ENCODE peak calls at places on chromosomes 4 and X, in ten cellular contexts. I is naive thymus-derived CD4-positive, alpha-beta T cell; F is activated naive CD8-positive, alpha-beta T cell treated with anti-CD3 and anti-CD28 coated beads, Interleukin-2, amount 50 U/mL, for 24 hours; A is gastrocnemius medialis; K is naive B cell; H is left colon; M is T-helper 17 cell; E is right cardiac atrium; V is activated CD8-positive, alpha-beta T cell treated with anti-CD3 and anti-CD28 coated beads for 36 hours; C is stimulated activated naive CD8-positive, alpha-beta T cell treated with anti-CD3 and anti-CD28 coated beads, Interleukin-15, amount 100 ng/mL, for 72 hours. Y is an unnamed sample.

GRCh38 chr4:162461952-162462351 is 298.2 kb upstream of the FSTL5 start:
- ATAC-seq in I (no peak), F (no peak), A (no peak), K (no peak), H (peak), M (no peak), E (no peak), V (no peak), C (no peak), Y (no peak)

GRCh38 chr4:186886759-186887158 is 163.1 kb upstream of the FAT1 start:
- ATAC-seq in I (no peak), F (no peak), A (no peak), K (no peak), H (no peak), M (no peak), E (no peak), V (no peak), C (no peak), Y (no peak)

GRCh38 chr4:55183926-55184599 is 58.7 kb upstream of the KDR start:
- ATAC-seq in I (no peak), F (no peak), A (peak), K (no peak), H (no peak), M (no peak), E (peak), V (no peak), C (peak), Y (no peak)

GRCh38 chr4:187059895-187060294 is 336.2 kb upstream of the FAT1 start:
- ATAC-seq in I (no peak), F (no peak), A (no peak), K (no peak), H (no peak), M (no peak), E (no peak), V (no peak), C (no peak), Y (no peak)

GRCh38 chrX:6701085-6701484 is 166.2 kb upstream of the VCX3A start:
- ATAC-seq in I (no peak), F (no peak), A (no peak), K (no peak), H (no peak), M (no peak), E (no peak), V (no peak), C (no peak), Y (no peak)

GRCh38 chrX:108439961-108440696 is 491 bp downstream of the COL4A5 start:
- ATAC-seq in I (no peak), F (no peak), A (peak), K (no peak), H (peak), M (no peak), E (peak), V (no peak), C (no peak), Y (no peak)

GRCh38 chrX:132532955-132533354 is 44.1 kb upstream of the MBNL3 start:
- ATAC-seq in I (no peak), F (no peak), A (no peak), K (no peak), H (no peak), M (no peak), E (no peak), V (no peak), C (no peak), Y (no peak)

GRCh38 chrX:41351923-41352322 is 18.0 kb downstream of the DDX3X start:
- ATAC-seq in I (peak), F (no peak), A (no peak), K (no peak), H (peak), M (peak), E (no peak), V (no peak), C (no peak), Y (no peak)

GRCh38 chr4:154559931-154560801 is 2.6 kb upstream of the FGB start:
- ATAC-seq in I (no peak), F (no peak), A (no peak), K (no peak), H (peak), M (no peak), E (no peak), V (no peak), C (no peak), Y (no peak)

GRCh38 chr4:114311745-114312144 is 286.9 kb upstream of the UGT8 start:
- ATAC-seq in I (no peak), F (no peak), A (no peak), K (no peak), H (no peak), M (no peak), E (no peak), V (no peak), C (no peak), Y (no peak)

GRCh38 chr4:155011163-155011825 is 197.1 kb upstream of the NPY2R start:
- ATAC-seq in I (no peak), F (no peak), A (no peak), K (no peak), H (no peak), M (no peak), E (no peak), V (no peak), C (no peak), Y (no peak)

GRCh38 chrX:96407043-96407442 is 277.6 kb upstream of the DIAPH2 start:
- ATAC-seq in I (no peak), F (no peak), A (no peak), K (no peak), H (peak), M (no peak), E (peak), V (no peak), C (no peak), Y (no peak)

GRCh38 chr4:169439244-169439643 is 168.5 kb upstream of the SH3RF1 start:
- ATAC-seq in I (no peak), F (no peak), A (no peak), K (no peak), H (peak), M (no peak), E (peak), V (no peak), C (no peak), Y (no peak)

GRCh38 chr4:22707390-22707789 is 14.7 kb downstream of the GBA3 start:
- ATAC-seq in I (no peak), F (no peak), A (no peak), K (no peak), H (no peak), M (no peak), E (no peak), V (no peak), C (no peak), Y (no peak)

GRCh38 chr4:112279025-112279881 is 6.5 kb downstream of the TIFA start:
- ATAC-seq in I (peak), F (no peak), A (peak), K (peak), H (peak), M (peak), E (peak), V (no peak), C (no peak), Y (no peak)

GRCh38 chr4:177196615-177197014 is 113.1 kb upstream of the NEIL3 start:
- ATAC-seq in I (no peak), F (no peak), A (no peak), K (no peak), H (no peak), M (no peak), E (no peak), V (no peak), C (no peak), Y (no peak)

GRCh38 chrX:73868916-73869315 is 305.9 kb downstream of the CHIC1 start:
- ATAC-seq in I (no peak), F (no peak), A (no peak), K (no peak), H (no peak), M (no peak), E (no peak), V (no peak), C (no peak), Y (no peak)

GRCh38 chr4:11914406-11914805 is 485.7 kb upstream of the HS3ST1 start:
- ATAC-seq in I (no peak), F (no peak), A (no peak), K (no peak), H (no peak), M (no peak), E (peak), V (no peak), C (no peak), Y (no peak)

GRCh38 chr4:54620773-54621172 is 37.0 kb upstream of the KIT start:
- ATAC-seq in I (no peak), F (no peak), A (no peak), K (no peak), H (no peak), M (no peak), E (no peak), V (no peak), C (no peak), Y (no peak)

GRCh38 chr4:185640809-185641675 is 105.7 kb upstream of the PDLIM3 start:
- ATAC-seq in I (no peak), F (no peak), A (no peak), K (no peak), H (peak), M (no peak), E (no peak), V (no peak), C (no peak), Y (no peak)

Y was measured in activated CD4-positive, CD25-positive, alpha-beta regulatory T cell treated with anti-CD3 and anti-CD28 coated beads, Interleukin-2, amount 50 U/mL, for 24 hours.